ENCODE peak calls at places on chromosome 4, in eight cellular contexts. Y, P, C, G, S, X, Q and I are unnamed samples.

GRCh38 chr4:92172203-92172602 is 131.6 kb upstream of the GRID2 start:
- DNase-seq in Q (no peak), P (no peak), G (no peak), C (no peak), Y (peak; percentile 19), S (no peak), X (no peak), I (no peak)

GRCh38 chr4:110518889-110519490 is 43.0 kb downstream of the ENPEP start:
- DNase-seq in S (no peak), G (no peak), Y (peak; percentile 42), P (no peak), X (peak; percentile 57), Q (peak; percentile 43), C (peak; percentile 33), I (no peak)

GRCh38 chr4:53654300-53654758 is 63.0 kb upstream of the LNX1 start:
- DNase-seq in Q (no peak), S (no peak), P (no peak), X (no peak), Y (peak; percentile 40), G (no peak), C (no peak), I (no peak)

GRCh38 chr4:169765845-169766244 is 8.1 kb upstream of the HPF1 start:
- DNase-seq in Y (no peak), Q (no peak), C (no peak), P (no peak), X (no peak), G (no peak), S (no peak), I (no peak)

GRCh38 chr4:156255205-156255604 is 301.5 kb upstream of the CTSO start:
- DNase-seq in Y (no peak), P (no peak), Q (no peak), S (no peak), C (no peak), G (no peak), X (no peak), I (no peak)

GRCh38 chr4:48133668-48134444 is at the start of gene TXK:
- DNase-seq in Q (no peak), S (no peak), C (no peak), Y (no peak), G (no peak), X (no peak), P (no peak), I (no peak)

GRCh38 chr4:23962462-23962861 is 72.6 kb upstream of the PPARGC1A start:
- DNase-seq in P (no peak), Y (no peak), Q (no peak), S (no peak), G (no peak), C (no peak), X (no peak), I (no peak)

GRCh38 chr4:159677521-159677920 is 574.6 kb downstream of the RAPGEF2 start:
- DNase-seq in X (no peak), C (no peak), P (no peak), G (no peak), Y (peak; percentile 38), S (no peak), Q (no peak), I (no peak)

GRCh38 chr4:171186700-171187099 is 626.5 kb upstream of the GALNTL6 start:
- DNase-seq in S (no peak), P (no peak), G (no peak), Q (no peak), X (no peak), Y (no peak), C (no peak), I (no peak)

GRCh38 chr4:102868153-102868781 is 525 bp upstream of the CISD2 start:
- DNase-seq in Q (peak; percentile 2), P (peak; percentile 14), X (no peak), C (peak; percentile 3), G (no peak), S (no peak), Y (no peak), I (no peak)

GRCh38 chr4:15004701-15005301 is 2.5 kb downstream of the CPEB2 start:
- DNase-seq in C (peak; percentile 46), P (no peak), S (no peak), G (peak; percentile 64), Y (peak; percentile 75), X (peak; percentile 76), Q (peak; percentile 25), I (peak; percentile 40)

GRCh38 chr4:47386592-47387235 is 76.8 kb downstream of the COMMD8 start:
- DNase-seq in G (no peak), X (no peak), S (no peak), Y (peak; percentile 16), Q (no peak), C (no peak), P (no peak), I (no peak)

GRCh38 chr4:185110375-185110823 is 32.7 kb upstream of the SLC25A4 start:
- DNase-seq in C (no peak), S (no peak), P (no peak), G (no peak), X (no peak), Q (no peak), Y (no peak), I (no peak)

GRCh38 chr4:153523941-153524386 is 57.8 kb downstream of the TMEM131L start:
- DNase-seq in G (no peak), C (no peak), P (no peak), Q (no peak), X (no peak), S (no peak), Y (peak; percentile 51), I (no peak)

GRCh38 chr4:3047464-3048286 is 26.7 kb downstream of the HTT-AS start:
- DNase-seq in S (no peak), Y (peak; percentile 57), Q (peak; percentile 57), G (peak; percentile 86), C (peak; percentile 73), P (peak; percentile 55), X (peak; percentile 75), I (peak; percentile 75)

GRCh38 chr4:80335554-80336358 is at the start of gene CFAP299:
- DNase-seq in P (peak; percentile 5), Q (peak; percentile 74), G (peak; percentile 93), S (peak; percentile 74), Y (peak; percentile 91), C (peak; percentile 89), X (peak; percentile 92), I (peak; percentile 32)

GRCh38 chr4:168981460-168981859 is 28.6 kb downstream of the CBR4 start:
- DNase-seq in Y (peak; percentile 43), Q (no peak), C (no peak), S (no peak), P (no peak), X (no peak), G (no peak), I (no peak)

GRCh38 chr4:1814453-1814852 is 21.4 kb downstream of the FGFR3 start:
- DNase-seq in S (no peak), C (no peak), Q (no peak), Y (no peak), X (no peak), G (no peak), P (no peak), I (no peak)
- TF ChIP-seq CTCF in S (no peak), C (no peak), Q (no peak), Y (no peak), X (no peak), G (no peak), P (no peak), I (no peak)

DNA sequence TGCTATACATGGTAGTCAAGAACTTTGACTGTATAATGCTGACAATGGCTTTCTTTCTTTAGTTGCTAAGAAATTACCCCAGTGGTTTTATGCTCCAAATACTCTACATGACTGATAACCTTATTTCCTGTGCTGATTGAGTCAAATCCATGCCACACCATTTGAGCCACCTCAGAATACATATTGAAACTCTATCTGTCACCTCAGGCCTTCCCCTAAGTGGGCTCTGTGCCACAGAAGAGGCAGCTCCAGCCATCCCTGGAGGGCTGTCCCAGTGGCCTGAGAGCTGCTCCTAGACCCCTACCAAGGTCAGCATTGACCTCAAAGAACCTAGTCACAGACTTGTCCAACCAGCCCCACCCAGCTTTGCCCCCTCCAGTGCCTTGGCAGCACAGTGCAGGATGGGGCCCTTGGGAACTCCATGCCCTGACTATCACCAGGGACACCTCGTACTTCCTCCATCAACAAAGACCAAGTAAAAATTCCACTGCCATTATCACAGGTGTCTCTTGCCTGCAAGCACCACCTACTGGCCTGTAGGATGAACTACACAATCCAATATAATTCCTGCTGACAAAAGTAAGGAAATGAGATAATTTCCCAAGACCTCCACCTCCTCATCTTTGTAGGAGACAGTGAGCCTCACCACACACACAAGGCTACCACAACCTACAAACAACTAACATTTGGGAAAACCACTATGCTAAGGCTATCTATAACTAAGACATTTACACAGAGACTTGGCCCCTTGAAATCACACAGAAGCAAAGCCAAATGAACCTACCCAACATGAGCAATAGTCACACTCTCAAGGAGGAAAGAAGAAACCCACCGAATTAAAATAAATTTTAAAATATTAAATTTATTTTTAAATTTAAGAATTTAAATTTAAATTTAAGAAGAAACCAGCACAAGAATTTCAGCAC is 239.9 kb downstream of the NKX6-1 start:
- DNase-seq in Y (peak; percentile 34), S (no peak), G (peak; percentile 55), P (no peak), X (no peak), C (no peak), Q (no peak), I (no peak)
- TF ChIP-seq CTCF in Y (peak; percentile 67), S (peak; percentile 64), G (peak; percentile 85), P (no peak), X (peak; percentile 53), C (no peak), Q (peak; percentile 70), I (no peak)

GRCh38 chr4:112029642-112030235 is 115.5 kb upstream of the FAM241A start:
- DNase-seq in X (no peak), P (no peak), Q (no peak), G (no peak), C (peak; percentile 10), Y (no peak), S (no peak), I (no peak)

GRCh38 chr4:112036881-112037280 is 108.4 kb upstream of the FAM241A start:
- DNase-seq in P (no peak), S (no peak), Q (no peak), Y (no peak), C (no peak), X (peak; percentile 17), G (no peak), I (no peak)

GRCh38 chr4:112031712-112032328 is 113.4 kb upstream of the FAM241A start:
- DNase-seq in G (no peak), Q (peak; percentile 38), S (peak; percentile 42), C (peak; percentile 37), P (no peak), Y (peak; percentile 75), X (peak; percentile 81), I (no peak)
- TF ChIP-seq CTCF in G (peak; percentile 88), Q (peak; percentile 88), S (peak; percentile 57), C (peak; percentile 82), P (no peak), Y (peak; percentile 84), X (peak; percentile 71), I (no peak)

DNA sequence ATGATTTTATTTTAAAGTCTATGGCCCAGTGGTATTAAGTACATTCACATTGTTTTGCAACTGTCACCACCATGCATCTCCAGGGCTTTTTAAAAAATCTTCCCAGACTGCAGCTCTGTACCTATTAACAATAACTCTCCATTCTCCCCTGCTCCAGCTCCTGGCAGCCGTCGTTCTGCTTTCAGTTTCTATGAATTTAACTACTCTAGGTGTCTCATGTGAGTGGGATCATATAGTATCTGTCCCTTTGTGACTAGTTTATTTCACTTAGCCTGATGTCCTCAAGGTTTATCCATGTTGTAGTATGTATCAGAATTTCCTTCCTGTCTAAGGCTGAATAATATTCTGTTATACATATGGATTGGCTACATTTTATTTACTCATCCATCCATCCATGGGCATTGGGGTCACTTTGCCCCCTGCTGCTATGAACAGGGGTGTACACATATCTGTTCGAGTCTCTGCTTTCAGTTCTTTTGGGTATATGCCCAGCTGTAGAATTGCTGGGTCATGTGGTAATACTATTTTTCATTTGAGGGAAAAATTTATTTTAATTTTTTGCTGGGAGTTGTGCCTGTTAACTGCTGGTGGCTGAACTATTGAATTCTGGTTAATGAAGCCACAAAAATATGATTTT is 131.3 kb downstream of the ARHGAP10 start:
- DNase-seq in S (no peak), G (no peak), X (no peak), Y (peak; percentile 44), Q (no peak), C (no peak), P (no peak), I (no peak)
- TF ChIP-seq CTCF in S (no peak), G (no peak), X (peak; percentile 18), Y (peak; percentile 29), Q (no peak), C (no peak), P (no peak), I (no peak)